ENCODE peak calls at places on chromosomes 3 and 15, in eight cellular contexts. A is heart left ventricle, B is GM12878, M is stomach, Z is sigmoid colon, D is lower leg skin, O is tibial nerve, N is IMR-90. V is an unnamed sample.

GRCh38 chr3:148230473-148230872 is 467.2 kb upstream of the AGTR1 start:
- DNase-seq in A (no peak), B (no peak), M (no peak), Z (no peak), D (no peak), O (no peak), N (no peak), V (no peak)

GRCh38 chr3:135891121-135891520 is 74.4 kb upstream of the PPP2R3A start:
- DNase-seq in A (no peak), B (no peak), M (no peak), Z (no peak), D (no peak), O (no peak), N (no peak), V (no peak)

GRCh38 chr3:135633078-135633477 is 332.4 kb upstream of the PPP2R3A start:
- DNase-seq in A (no peak), B (no peak), M (no peak), Z (no peak), D (no peak), O (no peak), N (no peak), V (no peak)

GRCh38 chr15:89116404-89116803 is 28.1 kb downstream of the ABHD2 start:
- DNase-seq in A (no peak), B (no peak), M (no peak), Z (no peak), D (no peak), O (no peak), N (peak; percentile 55), V (peak; percentile 47)

GRCh38 chr3:120177151-120177550 is 82.9 kb upstream of the GSK3B start:
- DNase-seq in A (no peak), B (no peak), M (no peak), Z (no peak), D (peak; percentile 27), O (no peak), N (peak; percentile 81), V (peak; percentile 44)

GRCh38 chr3:62600033-62600432 is 226.7 kb upstream of the FEZF2 start:
- DNase-seq in A (no peak), B (no peak), M (no peak), Z (no peak), D (no peak), O (no peak), N (no peak), V (no peak)

GRCh38 chr3:4741404-4742307 is 237.6 kb upstream of the BHLHE40 start:
- DNase-seq in A (no peak), B (no peak), M (peak; percentile 65), Z (peak; percentile 83), D (peak; percentile 85), O (peak; percentile 50), N (peak; percentile 99), V (peak; percentile 60)

GRCh38 chr3:131972550-131972949 is 62.3 kb downstream of the CPNE4 start:
- DNase-seq in A (no peak), B (no peak), M (no peak), Z (no peak), D (no peak), O (no peak), N (no peak), V (no peak)

GRCh38 chr3:42745776-42746454 is 27.1 kb downstream of the CCDC13 start:
- DNase-seq in A (no peak), B (no peak), M (no peak), Z (no peak), D (peak; percentile 12), O (no peak), N (no peak), V (no peak)

GRCh38 chr3:28575748-28576589 is 227.3 kb upstream of the AZI2 start:
- DNase-seq in A (peak; percentile 58), B (no peak), M (peak; percentile 25), Z (no peak), D (no peak), O (no peak), N (no peak), V (peak; percentile 17)

GRCh38 chr3:149600619-149601018 is 57.2 kb downstream of the WWTR1 start:
- DNase-seq in A (no peak), B (no peak), M (peak; percentile 46), Z (no peak), D (no peak), O (no peak), N (no peak), V (no peak)

GRCh38 chr15:52439470-52439869 is 89.2 kb downstream of the MYO5A start:
- DNase-seq in A (no peak), B (no peak), M (no peak), Z (no peak), D (no peak), O (no peak), N (no peak), V (no peak)

GRCh38 chr3:56547486-56547885 is 9.5 kb upstream of the CCDC66 start:
- DNase-seq in A (no peak), B (no peak), M (no peak), Z (no peak), D (no peak), O (no peak), N (no peak), V (no peak)

GRCh38 chr15:37019479-37020433 is 80.6 kb downstream of the MEIS2 start:
- DNase-seq in A (no peak), B (no peak), M (peak; percentile 31), Z (no peak), D (no peak), O (no peak), N (peak; percentile 79), V (no peak)

GRCh38 chr15:65641723-65642475 is 20.2 kb downstream of the SLC24A1 start:
- DNase-seq in A (no peak), B (no peak), M (no peak), Z (no peak), D (no peak), O (no peak), N (no peak), V (no peak)

GRCh38 chr3:8963137-8963853 is at the start of gene RAD18:
- DNase-seq in A (peak; percentile 96), B (peak; percentile 71), M (peak; percentile 94), Z (peak; percentile 94), D (peak; percentile 86), O (peak; percentile 86), N (peak; percentile 89), V (peak; percentile 63)
- TF ChIP-seq POLR2A in A (peak; percentile 43), B (peak; percentile 79), M (no peak), Z (no peak), D (no peak), O (no peak), N (peak; percentile 57), V (no peak)

GRCh38 chr3:169389925-169390253 is 273.6 kb downstream of the MECOM start:
- DNase-seq in A (no peak), B (no peak), M (no peak), Z (no peak), D (no peak), O (no peak), N (no peak), V (no peak)

GRCh38 chr3:169391672-169392071 is 271.8 kb downstream of the MECOM start:
- DNase-seq in A (no peak), B (no peak), M (no peak), Z (no peak), D (no peak), O (no peak), N (no peak), V (no peak)

GRCh38 chr3:169390741-169391300 is 272.7 kb downstream of the MECOM start:
- DNase-seq in A (no peak), B (no peak), M (no peak), Z (no peak), D (no peak), O (no peak), N (no peak), V (no peak)

GRCh38 chr3:169389211-169389924 is 274.1 kb downstream of the MECOM start:
- DNase-seq in A (no peak), B (no peak), M (no peak), Z (no peak), D (no peak), O (no peak), N (no peak), V (no peak)

GRCh38 chr3:169390310-169390731 is 273.2 kb downstream of the MECOM start:
- DNase-seq in A (no peak), B (peak; percentile 1), M (no peak), Z (no peak), D (no peak), O (no peak), N (no peak), V (no peak)
- TF ChIP-seq CTCF in A (no peak), B (no peak), M (no peak), Z (no peak), D (no peak), O (no peak), N (no peak), V (no peak)

DNA sequence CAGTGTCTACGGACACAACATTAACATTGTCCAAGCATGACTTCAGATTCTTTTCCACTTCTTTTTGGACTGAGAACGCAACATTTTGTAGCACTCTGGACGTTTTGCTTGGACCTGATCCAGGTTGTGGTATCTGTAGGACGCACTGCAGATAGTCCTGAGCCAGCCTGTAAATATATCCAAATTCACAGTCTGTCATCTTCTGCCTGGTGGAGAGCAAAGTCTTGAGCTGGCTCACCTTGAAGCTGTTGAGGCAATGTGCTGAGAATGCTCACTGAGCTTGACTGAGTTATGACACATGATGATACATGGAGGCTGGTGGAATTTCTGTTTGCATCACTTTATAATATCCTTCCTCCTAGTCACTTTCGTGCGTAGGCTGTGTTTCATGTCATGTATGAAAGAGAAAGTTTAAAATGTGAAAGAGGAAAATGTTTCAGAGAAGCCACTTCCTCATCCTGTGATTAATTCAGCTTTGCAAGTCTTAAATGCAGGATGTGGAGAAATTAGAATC is at the start of gene BCL2A1:
- DNase-seq in A (no peak), B (peak; percentile 96), M (peak; percentile 29), Z (no peak), D (no peak), O (no peak), N (peak; percentile 96), V (no peak)
- TF ChIP-seq POLR2A in A (no peak), B (peak; percentile 95), M (no peak), Z (no peak), D (no peak), O (no peak), N (no peak), V (peak; percentile 27)

DNA sequence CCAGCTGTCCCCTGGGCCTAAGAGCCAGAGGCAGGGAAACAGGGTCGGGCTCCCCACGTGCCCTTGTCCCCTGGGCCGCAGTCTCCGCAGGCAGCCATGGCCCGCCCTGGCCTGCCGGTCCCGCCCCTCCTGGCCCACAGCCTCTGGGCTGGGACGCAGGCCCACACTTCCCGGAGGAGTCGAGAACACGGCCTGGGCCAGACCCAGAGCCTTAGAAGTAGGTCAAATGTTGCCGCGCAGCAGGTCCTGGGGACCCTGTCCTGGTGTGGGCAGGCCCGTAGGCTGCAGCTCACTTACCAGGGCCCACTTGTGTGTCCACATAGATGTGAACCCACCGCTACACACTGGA is 4.3 kb upstream of the MYL3 start:
- DNase-seq in A (peak; percentile 94), B (no peak), M (peak; percentile 87), Z (peak; percentile 96), D (peak; percentile 68), O (peak; percentile 70), N (no peak), V (peak; percentile 68)
- TF ChIP-seq CTCF in A (no peak), B (no peak), M (no peak), Z (no peak), D (no peak), O (no peak), N (no peak), V (no peak)

GRCh38 chr15:57356636-57357035 is 19.7 kb upstream of the CGNL1 start:
- DNase-seq in A (no peak), B (no peak), M (no peak), Z (no peak), D (no peak), O (no peak), N (peak; percentile 43), V (no peak)
- TF ChIP-seq POLR2A in A (no peak), B (no peak), M (no peak), Z (no peak), D (no peak), O (no peak), N (no peak), V (no peak)